ENCODE peak calls at places on chromosomes 1 and 21, in ten cellular contexts. Z is Right ventricle myocardium superior; K is iPS-NIHi11; R is NCI-H1092; I is CD4-positive, alpha-beta T cell; Q is activated T-cell treated with anti-CD3 and anti-CD28 coated beads for 48 hours; X is stimulated activated CD4-positive, alpha-beta T cell treated with anti-CD3 and anti-CD28 coated beads, Interleukin-4, amount 100 ng/mL, for 1 hour; D is effector memory CD4-positive, alpha-beta T cell; S is fibroblast of mammary gland; Y is RPMI7951. B is an unnamed sample.

GRCh38 chr1:48947761-48948537 is 171.3 kb upstream of the BEND5 start:
- DNase-seq in Z (no peak), K (peak), R (no peak), I (no peak), Q (no peak), X (no peak), D (no peak), S (no peak), Y (peak), B (no peak)

GRCh38 chr21:36703626-36704280 is 4.8 kb downstream of the SIM2 start:
- DNase-seq in Z (no peak), K (no peak), R (no peak), I (no peak), Q (no peak), X (no peak), D (no peak), S (no peak), Y (no peak), B (peak)

GRCh38 chr1:165010418-165011055 is 346.0 kb downstream of the LMX1A start:
- DNase-seq in Z (no peak), K (no peak), R (no peak), I (no peak), Q (no peak), X (no peak), D (no peak), S (no peak), Y (no peak), B (no peak)

GRCh38 chr1:84702143-84702542 is 11.9 kb upstream of the SSX2IP start:
- DNase-seq in Z (no peak), K (no peak), R (no peak), I (no peak), Q (no peak), X (no peak), D (no peak), S (no peak), Y (no peak), B (no peak)

GRCh38 chr1:7422561-7422960 is 348.5 kb upstream of the VAMP3 start:
- DNase-seq in Z (no peak), K (no peak), R (no peak), I (no peak), Q (no peak), X (no peak), D (no peak), S (no peak), Y (no peak), B (no peak)

GRCh38 chr1:58412071-58412580 is 134.4 kb downstream of the OMA1 start:
- DNase-seq in Z (no peak), K (no peak), R (no peak), I (no peak), Q (no peak), X (no peak), D (no peak), S (peak), Y (peak), B (no peak)

GRCh38 chr1:166695115-166695514 is 144.2 kb upstream of the POGK start:
- DNase-seq in Z (no peak), K (no peak), R (no peak), I (no peak), Q (no peak), X (no peak), D (no peak), S (no peak), Y (no peak), B (no peak)

GRCh38 chr21:42632771-42633690 is 20.4 kb upstream of the PDE9A start:
- DNase-seq in Z (peak), K (no peak), R (no peak), I (no peak), Q (no peak), X (no peak), D (no peak), S (no peak), Y (no peak), B (no peak)

GRCh38 chr1:23098463-23099170 is 70.0 kb downstream of the LUZP1 start:
- DNase-seq in Z (no peak), K (peak), R (peak), I (peak), Q (peak), X (peak), D (peak), S (peak), Y (peak), B (peak)

GRCh38 chr1:3921786-3922185 is 21.7 kb upstream of the C1orf174 start:
- DNase-seq in Z (peak), K (no peak), R (no peak), I (no peak), Q (no peak), X (no peak), D (no peak), S (no peak), Y (no peak), B (no peak)

GRCh38 chr1:220655961-220656720 is 34.0 kb upstream of the C1orf115 start:
- DNase-seq in Z (no peak), K (no peak), R (no peak), I (no peak), Q (no peak), X (no peak), D (no peak), S (no peak), Y (no peak), B (no peak)

GRCh38 chr1:162873671-162874666 is 13.0 kb upstream of the CCDC190 start:
- DNase-seq in Z (no peak), K (no peak), R (peak), I (no peak), Q (no peak), X (no peak), D (no peak), S (peak), Y (peak), B (no peak)

GRCh38 chr1:68973459-68974244 is 476.8 kb upstream of the DEPDC1 start:
- DNase-seq in Z (no peak), K (no peak), R (no peak), I (no peak), Q (no peak), X (no peak), D (no peak), S (peak), Y (no peak), B (no peak)

GRCh38 chr1:28441674-28442073 is 64.2 kb upstream of the RCC1 start:
- DNase-seq in Z (no peak), K (no peak), R (no peak), I (no peak), Q (no peak), X (no peak), D (no peak), S (no peak), Y (no peak), B (no peak)

GRCh38 chr1:201565771-201566528 is 27.0 kb downstream of the NAV1 start:
- DNase-seq in Z (no peak), K (no peak), R (no peak), I (no peak), Q (no peak), X (no peak), D (no peak), S (no peak), Y (peak), B (no peak)

GRCh38 chr1:100530901-100531487 is 6.9 kb upstream of the GPR88 start:
- DNase-seq in Z (peak), K (no peak), R (no peak), I (no peak), Q (no peak), X (no peak), D (no peak), S (peak), Y (peak), B (peak)

GRCh38 chr1:20291621-20292020 is 946 bp downstream of the VWA5B1 start:
- DNase-seq in Z (no peak), K (peak), R (no peak), I (no peak), Q (no peak), X (peak), D (no peak), S (no peak), Y (no peak), B (peak)

GRCh38 chr1:172180886-172181285 is 239.6 kb upstream of the C1orf105 start:
- DNase-seq in Z (peak), K (no peak), R (no peak), I (peak), Q (peak), X (peak), D (no peak), S (peak), Y (peak), B (peak)

GRCh38 chr1:231196728-231197127 is 34.9 kb downstream of the TRIM67 start:
- DNase-seq in Z (no peak), K (no peak), R (no peak), I (no peak), Q (no peak), X (no peak), D (no peak), S (no peak), Y (no peak), B (no peak)

B was measured in stimulated activated naive CD8-positive, alpha-beta T cell treated with anti-CD3 and anti-CD28 coated beads, Interleukin-15, amount 100 ng/mL, for 72 hours.